ENCODE peak calls at places on chromosomes 16 and 17, in five cellular contexts. F is substantia nigra, M is mucosa of gallbladder, D is NCI-H226, N is ACHN. Q is an unnamed sample.

GRCh38 chr16:48385272-48385953 is at the start of gene SIAH1:
- DNase-seq in M (peak; percentile 87), N (peak; percentile 86), D (peak; percentile 74), F (peak; percentile 70), Q (peak; percentile 89)

GRCh38 chr16:89131783-89132182 is 38.1 kb downstream of the ACSF3 start:
- DNase-seq in F (no peak), D (no peak), N (no peak), M (no peak), Q (no peak)

GRCh38 chr17:82149401-82150099 is 51.5 kb upstream of the FASN start:
- DNase-seq in N (no peak), D (no peak), M (no peak), F (no peak), Q (no peak)

GRCh38 chr16:70589998-70590471 is 56.3 kb upstream of the IL34 start:
- DNase-seq in M (no peak), N (no peak), F (no peak), D (peak; percentile 89), Q (peak; percentile 64)

GRCh38 chr17:6467567-6467966 is 23.3 kb downstream of the PIMREG start:
- DNase-seq in D (no peak), N (no peak), M (no peak), F (no peak), Q (no peak)

GRCh38 chr16:84013787-84014569 is 28.6 kb downstream of the SLC38A8 start:
- DNase-seq in D (peak; percentile 92), F (no peak), M (peak; percentile 93), N (peak; percentile 81), Q (no peak)

GRCh38 chr17:81036128-81036891 is 1.4 kb downstream of the BAIAP2 start:
- DNase-seq in D (no peak), N (no peak), M (no peak), F (no peak), Q (no peak)

GRCh38 chr16:53893731-53894435 is 189.9 kb downstream of the FTO start:
- DNase-seq in N (peak; percentile 32), F (no peak), M (no peak), D (peak; percentile 69), Q (peak; percentile 19)

GRCh38 chr16:66853261-66854139 is 9.3 kb downstream of the CA7 start:
- DNase-seq in D (no peak), F (no peak), M (no peak), N (no peak), Q (no peak)

GRCh38 chr16:52613508-52613907 is 66.6 kb upstream of the TOX3 start:
- DNase-seq in M (no peak), N (no peak), F (no peak), D (no peak), Q (no peak)

GRCh38 chr17:50766222-50767023 is 895 bp downstream of the ANKRD40CL start:
- DNase-seq in D (no peak), F (no peak), M (no peak), N (no peak), Q (no peak)

GRCh38 chr17:52158450-52159042 is at the start of gene CA10:
- DNase-seq in D (no peak), F (no peak), N (no peak), M (no peak), Q (no peak)

GRCh38 chr17:40498281-40499084 is 2.9 kb downstream of the TNS4 start:
- DNase-seq in F (no peak), M (no peak), D (no peak), N (no peak), Q (no peak)